ENCODE peak calls at places on chromosomes 13 and 19, in eight cellular contexts. V is heart right ventricle, H is neural progenitor cell, L is tibial artery, Y is A673, D is body of pancreas, O is left ventricle myocardium inferior, U is osteoblast. J is an unnamed sample. For H3K4me1, the result is how much of the 10 kb centered on the place peaks cover.

GRCh38 chr13:73767747-73768315 is 366.4 kb downstream of the KLF12 start:
- DNase-seq in L (no peak), H (peak), U (no peak), O (no peak), Y (peak), D (no peak), V (no peak), J (peak)

GRCh38 chr19:48741222-48741999 is 1.0 kb upstream of the RASIP1 start:
- DNase-seq in D (peak), V (peak), H (peak), L (no peak), U (peak), O (peak), Y (peak), J (peak)

GRCh38 chr13:53101883-53102282 is 73.3 kb downstream of the OLFM4 start:
- DNase-seq in Y (no peak), V (no peak), H (no peak), D (no peak), O (no peak), L (no peak), U (no peak), J (no peak)

GRCh38 chr19:14054721-14055120 is 7.2 kb downstream of the PALM3 start:
- DNase-seq in D (no peak), O (no peak), H (no peak), Y (no peak), U (peak), V (no peak), L (no peak), J (no peak)

GRCh38 chr19:19537321-19538048 is 580 bp upstream of the CILP2 start:
- DNase-seq in D (no peak), H (no peak), Y (no peak), V (no peak), O (no peak), L (no peak), U (peak), J (no peak)

GRCh38 chr19:10339380-10339960 is at the start of gene ICAM3:
- DNase-seq in O (peak), D (peak), Y (no peak), V (no peak), L (no peak), U (peak), H (no peak), J (no peak)

GRCh38 chr13:73936001-73936400 is 198.2 kb downstream of the KLF12 start:
- DNase-seq in V (no peak), D (no peak), O (no peak), Y (no peak), L (no peak), U (no peak), H (no peak), J (no peak)

GRCh38 chr13:51585696-51586095 is 1.4 kb downstream of the WDFY2 start:
- DNase-seq in O (no peak), V (no peak), U (peak), H (no peak), D (no peak), L (no peak), Y (peak), J (no peak)

GRCh38 chr13:99729745-99730144 is 228.5 kb downstream of the TM9SF2 start:
- DNase-seq in D (no peak), U (no peak), V (no peak), L (no peak), Y (no peak), H (no peak), O (no peak), J (no peak)

GRCh38 chr13:30898721-30899188 is 7.3 kb upstream of the MEDAG start:
- DNase-seq in U (peak), O (no peak), D (no peak), L (peak), V (no peak), Y (no peak), H (no peak), J (no peak)

GRCh38 chr19:13210941-13211340 is 60.7 kb downstream of the IER2 start:
- DNase-seq in V (no peak), D (no peak), O (no peak), L (no peak), H (no peak), U (peak), Y (no peak), J (no peak)

GRCh38 chr13:24222756-24223155 is 62.2 kb downstream of the SPATA13 start:
- DNase-seq in U (no peak), O (no peak), L (no peak), V (no peak), H (no peak), D (peak), Y (no peak), J (no peak)

GRCh38 chr13:76937416-76937815 is 10.9 kb upstream of the ACOD1 start:
- DNase-seq in O (no peak), D (peak), H (no peak), Y (peak), U (peak), L (peak), V (no peak), J (no peak)

GRCh38 chr13:25901460-25902376 is 150.1 kb downstream of the SHISA2 start:
- DNase-seq in Y (peak), H (no peak), O (no peak), L (no peak), V (no peak), U (no peak), D (no peak), J (no peak)

GRCh38 chr19:14113762-14114414 is 3.7 kb downstream of the PRKACA start:
- DNase-seq in Y (no peak), L (no peak), O (peak), H (no peak), U (peak), D (no peak), V (peak), J (no peak)

GRCh38 chr13:34356686-34357434 is 538.9 kb downstream of the RFC3 start:
- DNase-seq in H (no peak), Y (no peak), U (no peak), O (no peak), D (no peak), V (no peak), L (no peak), J (no peak)

DNA sequence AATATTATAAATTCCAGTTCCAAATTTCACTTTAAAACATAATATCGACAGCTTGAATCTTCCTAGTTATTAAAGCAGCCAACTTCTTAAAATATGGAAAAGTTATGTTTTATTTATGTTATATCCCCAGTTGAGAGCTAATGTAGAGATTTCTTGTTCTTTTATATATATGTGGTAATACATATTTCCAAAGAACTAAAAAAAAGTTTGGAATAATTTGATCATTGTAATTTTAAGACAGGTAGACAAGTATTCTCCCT is 781 bp upstream of the TBC1D4 start:
- DNase-seq in U (no peak), V (no peak), O (no peak), Y (no peak), D (no peak), H (no peak), L (no peak), J (no peak)
- TF ChIP-seq CTCF in U (no peak), V (no peak), O (no peak), Y (no peak), D (no peak), H (no peak), L (no peak), J (no peak)

GRCh38 chr19:17692566-17692965 is 4.4 kb upstream of the UNC13A start:
- DNase-seq in Y (no peak), D (no peak), L (no peak), O (no peak), V (no peak), H (no peak), U (no peak), J (no peak)

DNA sequence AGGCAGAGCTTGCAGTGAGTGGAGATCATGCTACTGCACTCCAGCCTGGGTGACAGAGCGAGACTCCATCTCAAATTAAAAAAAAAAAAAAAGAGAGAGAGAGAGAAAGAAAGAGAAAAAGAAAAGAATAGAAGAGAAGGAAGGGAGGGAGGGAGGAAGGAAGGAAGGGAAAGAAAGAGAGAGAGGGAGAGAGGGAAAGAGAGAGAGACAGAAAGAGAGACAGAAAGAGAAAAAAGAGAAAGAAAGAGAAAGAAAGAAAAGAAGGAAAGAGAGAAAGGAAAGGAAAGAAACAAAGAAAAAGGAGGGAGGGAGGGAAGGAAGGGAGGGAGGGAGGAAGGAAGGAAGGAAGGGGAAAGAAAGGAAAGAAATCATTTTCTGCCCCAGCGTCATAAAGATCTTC is 7.0 kb upstream of the UNC13A start:
- DNase-seq in D (no peak), L (no peak), V (no peak), U (no peak), H (no peak), Y (no peak), O (no peak), J (no peak)
- H3K4me3 ChIP-seq in D (no peak), L (no peak), V (no peak), U (no peak), H (no peak), Y (no peak), O (no peak), J (no peak)

GRCh38 chr13:48232420-48233096 is 448 bp upstream of the ITM2B start:
- DNase-seq in D (no peak), U (no peak), Y (no peak), H (peak), V (no peak), L (peak), O (no peak), J (no peak)
- H3K4me1 ChIP-seq in D (under half), U (under half), Y (under half), H (under half), V (under half), L (under half), O (half or more), J (under half)

DNA sequence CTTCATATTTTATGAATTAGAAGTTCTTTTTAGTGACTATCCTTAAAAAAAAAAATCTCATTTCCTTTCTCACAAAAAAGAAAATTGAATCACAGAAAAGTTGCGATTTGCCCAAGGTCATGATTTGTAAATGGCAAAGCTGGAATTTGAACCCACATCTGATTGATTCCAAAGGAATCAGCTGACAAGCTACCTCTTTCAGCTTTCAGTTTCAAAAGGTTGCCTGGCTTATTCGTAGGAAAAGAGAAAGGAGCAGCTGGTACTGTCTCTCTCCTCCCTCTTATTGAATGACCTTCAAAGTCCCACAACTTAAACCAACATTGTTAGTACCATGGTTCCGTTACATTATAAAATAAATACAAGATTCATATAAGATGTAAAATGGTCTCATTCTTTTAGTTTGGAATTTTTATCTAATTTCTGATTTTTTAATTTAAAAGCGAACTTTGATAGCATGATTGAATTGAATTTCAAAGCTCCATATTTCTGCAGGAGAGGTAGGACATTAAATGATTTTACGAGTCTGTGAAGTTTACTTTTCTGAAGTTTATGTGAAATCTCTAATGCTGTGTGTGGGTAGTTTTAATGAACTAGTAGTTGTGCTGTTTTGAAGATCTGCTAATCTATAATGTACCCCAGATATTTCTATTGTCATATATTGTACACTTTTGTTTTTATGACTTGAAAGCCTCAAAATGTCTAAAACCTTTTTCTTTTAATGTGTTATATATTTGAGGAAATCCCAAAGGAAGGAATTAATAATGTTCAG is 18.5 kb upstream of the KCTD4 start:
- DNase-seq in L (no peak), U (no peak), V (no peak), H (no peak), Y (no peak), O (no peak), D (peak), J (no peak)
- TF ChIP-seq CTCF in L (no peak), U (no peak), V (no peak), H (no peak), Y (no peak), O (no peak), D (no peak), J (no peak)

GRCh38 chr19:6533000-6533328 is 2.1 kb downstream of the TNFSF9 start:
- DNase-seq in L (no peak), Y (no peak), U (peak), H (no peak), O (no peak), D (no peak), V (no peak), J (no peak)
- H3K4me3 ChIP-seq in L (no peak), Y (peak), U (no peak), H (peak), O (no peak), D (no peak), V (no peak), J (no peak)

GRCh38 chr13:49308977-49309408 is 61.3 kb downstream of the CDADC1 start:
- DNase-seq in L (peak), U (peak), O (no peak), Y (no peak), D (peak), V (no peak), H (no peak), J (no peak)

GRCh38 chr13:49305824-49306425 is 58.2 kb downstream of the CDADC1 start:
- DNase-seq in Y (no peak), O (no peak), V (no peak), D (no peak), H (no peak), U (peak), L (no peak), J (no peak)

GRCh38 chr13:49308104-49308875 is 60.6 kb downstream of the CDADC1 start:
- DNase-seq in Y (no peak), D (peak), O (peak), L (peak), U (peak), V (peak), H (no peak), J (no peak)

GRCh38 chr13:49304763-49305695 is 57.3 kb downstream of the CDADC1 start:
- DNase-seq in D (no peak), U (no peak), V (no peak), H (no peak), L (no peak), O (no peak), Y (no peak), J (no peak)

GRCh38 chr13:49307365-49307764 is 59.6 kb downstream of the CDADC1 start:
- DNase-seq in U (no peak), L (peak), H (no peak), D (peak), Y (no peak), V (no peak), O (no peak), J (no peak)
- H3K4me1 ChIP-seq in U (under half), L (under half), H (under half), D (under half), Y (under half), V (under half), O (half or more), J (under half)

GRCh38 chr13:84843368-84843767 is 955.9 kb downstream of the SLITRK6 start:
- DNase-seq in L (no peak), D (no peak), V (no peak), Y (no peak), O (no peak), H (no peak), U (no peak), J (no peak)

GRCh38 chr13:84847107-84847506 is 952.1 kb downstream of the SLITRK6 start:
- DNase-seq in O (no peak), H (no peak), V (no peak), Y (no peak), L (no peak), D (no peak), U (no peak), J (no peak)

GRCh38 chr13:84845875-84846619 is 953.2 kb downstream of the SLITRK6 start:
- DNase-seq in L (no peak), O (no peak), U (no peak), Y (no peak), H (no peak), D (no peak), V (no peak), J (no peak)

DNA sequence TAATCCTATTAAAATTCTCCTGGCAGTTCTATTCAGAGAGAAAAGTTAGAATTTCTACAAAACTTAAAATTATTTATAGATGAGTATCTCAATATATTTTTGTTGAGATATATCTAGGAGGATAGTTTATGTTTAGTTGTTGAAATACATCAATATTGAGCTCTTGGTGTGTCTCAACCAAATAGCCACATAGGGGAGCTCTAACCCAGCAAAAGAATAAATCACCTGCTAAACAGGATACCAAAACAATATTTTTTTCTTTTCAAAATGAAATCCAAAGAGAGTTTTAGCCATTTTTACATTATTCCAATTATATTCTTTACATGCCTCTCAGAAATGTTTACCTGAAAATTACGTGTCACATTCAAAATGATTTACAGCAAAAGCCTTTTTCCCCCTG is 954.7 kb downstream of the SLITRK6 start:
- DNase-seq in V (no peak), L (no peak), O (no peak), U (no peak), D (no peak), Y (peak), H (peak), J (no peak)
- TF ChIP-seq CTCF in V (peak), L (no peak), O (peak), U (no peak), D (no peak), Y (peak), H (peak), J (peak)

J was measured in BE2C.